ENCODE peak calls at places on chromosome 18, in six cellular contexts. Q, K, C, A, L and J are unnamed samples.
A peak's percentile ranks its signal among the peaks of the same experiment; 100 is the strongest.

GRCh38 chr18:23524213-23524707 is 20.9 kb downstream of the RMC1 start:
- DNase-seq in Q (no peak), K (no peak), C (no peak), A (no peak), L (no peak), J (no peak)

GRCh38 chr18:53004798-53005197 is 664.8 kb downstream of the DCC start:
- DNase-seq in Q (no peak), K (no peak), C (no peak), A (no peak), L (no peak), J (no peak)

GRCh38 chr18:2914844-2915243 is 68.0 kb downstream of the EMILIN2 start:
- DNase-seq in Q (no peak), K (no peak), C (no peak), A (no peak), L (no peak), J (no peak)

GRCh38 chr18:79965119-79965902 is 868 bp downstream of the HSBP1L1 start:
- DNase-seq in Q (no peak), K (no peak), C (peak; percentile 70), A (no peak), L (no peak), J (peak; percentile 25)

GRCh38 chr18:63837556-63837955 is 49.9 kb upstream of the SERPINB2 start:
- DNase-seq in Q (no peak), K (no peak), C (no peak), A (no peak), L (no peak), J (no peak)

GRCh38 chr18:2002178-2002577 is 569.1 kb downstream of the METTL4 start:
- DNase-seq in Q (no peak), K (no peak), C (no peak), A (no peak), L (no peak), J (no peak)

GRCh38 chr18:34709104-34709503 is 994 bp upstream of the DTNA start:
- DNase-seq in Q (peak; percentile 56), K (no peak), C (no peak), A (no peak), L (no peak), J (no peak)

GRCh38 chr18:56299740-56300139 is 338.7 kb downstream of the TXNL1 start:
- DNase-seq in Q (no peak), K (no peak), C (no peak), A (no peak), L (no peak), J (no peak)

GRCh38 chr18:57797209-57797651 is 5.9 kb downstream of the ATP8B1 start:
- DNase-seq in Q (no peak), K (no peak), C (peak; percentile 62), A (no peak), L (peak; percentile 92), J (no peak)

GRCh38 chr18:41681138-41681881 is 273.7 kb upstream of the PIK3C3 start:
- DNase-seq in Q (no peak), K (no peak), C (no peak), A (no peak), L (no peak), J (no peak)

GRCh38 chr18:59566507-59566906 is 130.7 kb downstream of the CCBE1 start:
- DNase-seq in Q (no peak), K (no peak), C (no peak), A (no peak), L (no peak), J (no peak)

GRCh38 chr18:60684843-60685513 is 312.4 kb upstream of the MC4R start:
- DNase-seq in Q (no peak), K (no peak), C (no peak), A (no peak), L (peak; percentile 12), J (peak; percentile 47)

GRCh38 chr18:79326413-79327198 is 69.1 kb upstream of the NFATC1 start:
- DNase-seq in Q (no peak), K (no peak), C (no peak), A (no peak), L (no peak), J (no peak)

GRCh38 chr18:62982600-62983251 is 267.4 kb downstream of the PHLPP1 start:
- DNase-seq in Q (no peak), K (peak; percentile 22), C (peak; percentile 64), A (peak; percentile 38), L (peak; percentile 28), J (peak; percentile 64)

GRCh38 chr18:25876334-25876979 is 214.0 kb downstream of the SS18 start:
- DNase-seq in Q (no peak), K (no peak), C (no peak), A (no peak), L (peak; percentile 32), J (no peak)